ENCODE peak calls at places on chromosomes 2 and 18, in four cellular contexts. S, W, N and M are unnamed samples.

GRCh38 chr2:224716921-224717320 is 756 bp upstream of the CCDC195 start:
- DNase-seq in S (no peak), W (no peak), N (no peak), M (no peak)

GRCh38 chr2:237445611-237446332 is 31.8 kb upstream of the COL6A3 start:
- DNase-seq in S (no peak), W (no peak), N (no peak), M (no peak)

GRCh38 chr2:114727012-114727411 is 284.6 kb downstream of the DPP10 start:
- DNase-seq in S (no peak), W (no peak), N (no peak), M (no peak)

GRCh38 chr18:10215444-10215843 is 239.0 kb upstream of the APCDD1 start:
- DNase-seq in S (no peak), W (no peak), N (no peak), M (no peak)

GRCh38 chr2:105794926-105795574 is 50.3 kb downstream of the NCK2 start:
- DNase-seq in S (no peak), W (no peak), N (no peak), M (no peak)

GRCh38 chr18:13235326-13235937 is 16.9 kb downstream of the LDLRAD4 start:
- DNase-seq in S (no peak), W (no peak), N (no peak), M (no peak)

GRCh38 chr18:13810950-13811485 is 12.9 kb upstream of the MC5R start:
- DNase-seq in S (no peak), W (no peak), N (no peak), M (no peak)

GRCh38 chr2:68412127-68412819 is 47.2 kb downstream of the PLEK start:
- DNase-seq in S (no peak), W (no peak), N (no peak), M (no peak)

GRCh38 chr2:27370816-27371620 is 602 bp downstream of the SNX17 start:
- DNase-seq in S (no peak), W (peak), N (peak), M (no peak)

GRCh38 chr2:237558918-237559645 is 7.3 kb upstream of the PRLH start:
- DNase-seq in S (no peak), W (no peak), N (no peak), M (no peak)

GRCh38 chr2:5932556-5933469 is 240.6 kb downstream of the SOX11 start:
- DNase-seq in S (no peak), W (no peak), N (no peak), M (no peak)

GRCh38 chr2:239722760-239723448 is 302.2 kb downstream of the NDUFA10 start:
- DNase-seq in S (no peak), W (no peak), N (no peak), M (no peak)

GRCh38 chr2:59277656-59278055 is 1036.5 kb upstream of the FANCL start:
- DNase-seq in S (no peak), W (no peak), N (no peak), M (no peak)

GRCh38 chr2:85504434-85505261 is 34.3 kb upstream of the MAT2A start:
- DNase-seq in S (no peak), W (no peak), N (no peak), M (no peak)

GRCh38 chr2:199216253-199216652 is 241.5 kb downstream of the SATB2 start:
- DNase-seq in S (no peak), W (no peak), N (no peak), M (no peak)

GRCh38 chr2:20676353-20677215 is 9.6 kb downstream of the GDF7 start:
- DNase-seq in S (peak), W (peak), N (no peak), M (no peak)

GRCh38 chr2:46967990-46968647 is 52.5 kb upstream of the MCFD2 start:
- DNase-seq in S (no peak), W (no peak), N (peak), M (no peak)

GRCh38 chr2:151071382-151071781 is 190.3 kb downstream of the RBM43 start:
- DNase-seq in S (no peak), W (no peak), N (no peak), M (peak)

GRCh38 chr2:193847140-193847539 is 1652.4 kb upstream of the TMEFF2 start:
- DNase-seq in S (no peak), W (no peak), N (no peak), M (no peak)

GRCh38 chr18:58578835-58579560 is 49.9 kb downstream of the ALPK2 start:
- DNase-seq in S (peak), W (no peak), N (no peak), M (no peak)

GRCh38 chr2:195575879-195576391 is 81.1 kb upstream of the SLC39A10 start:
- DNase-seq in S (peak), W (no peak), N (no peak), M (no peak)

GRCh38 chr18:24995056-24995455 is 356.9 kb downstream of the ZNF521 start:
- DNase-seq in S (no peak), W (no peak), N (no peak), M (no peak)

GRCh38 chr2:71455741-71456569 is 2.6 kb downstream of the DYSF start:
- DNase-seq in S (peak), W (no peak), N (no peak), M (peak)

GRCh38 chr2:183811281-183811680 is 687.0 kb downstream of the NUP35 start:
- DNase-seq in S (no peak), W (no peak), N (no peak), M (no peak)

GRCh38 chr2:45922577-45922988 is 271.1 kb downstream of the PRKCE start:
- DNase-seq in S (no peak), W (no peak), N (no peak), M (no peak)

GRCh38 chr18:39751161-39751560 is 2185.6 kb upstream of the CELF4 start:
- DNase-seq in S (no peak), W (no peak), N (no peak), M (no peak)

GRCh38 chr2:130724455-130724854 is 4.4 kb upstream of the GPR148 start:
- DNase-seq in S (no peak), W (no peak), N (no peak), M (no peak)

GRCh38 chr2:72533767-72534166 is 292.1 kb downstream of the EXOC6B start:
- DNase-seq in S (no peak), W (no peak), N (peak), M (no peak)
- TF ChIP-seq CREM in S (no peak), W (no peak), N (no peak), M (no peak)

GRCh38 chr18:37261246-37261927 is 304.2 kb downstream of the CELF4 start:
- DNase-seq in S (no peak), W (no peak), N (no peak), M (no peak)
- TF ChIP-seq ATF2 in S (no peak), W (no peak), N (no peak), M (no peak)

DNA sequence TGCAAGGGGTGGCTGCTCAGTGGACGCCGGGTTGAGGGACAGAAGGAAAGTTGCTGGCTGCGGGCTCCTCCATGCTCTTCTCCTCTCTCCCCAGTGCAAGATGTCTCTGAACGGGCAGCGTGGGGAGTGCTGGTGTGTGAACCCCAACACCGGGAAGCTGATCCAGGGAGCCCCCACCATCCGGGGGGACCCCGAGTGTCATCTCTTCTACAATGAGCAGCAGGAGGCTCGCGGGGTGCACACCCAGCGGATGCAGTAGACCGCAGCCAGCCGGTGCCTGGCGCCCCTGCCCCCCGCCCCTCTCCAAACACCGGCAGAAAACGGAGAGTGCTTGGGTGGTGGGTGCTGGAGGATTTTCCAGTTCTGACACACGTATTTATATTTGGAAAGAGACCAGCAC is 30.6 kb downstream of the IGFBP2 start:
- DNase-seq in S (no peak), W (no peak), N (no peak), M (no peak)
- TF ChIP-seq CREB1 in S (no peak), W (no peak), N (no peak), M (no peak)

GRCh38 chr2:160329196-160329595 is 129.1 kb upstream of the ITGB6 start:
- DNase-seq in S (peak), W (no peak), N (no peak), M (no peak)

GRCh38 chr2:160334028-160334729 is 134.1 kb upstream of the ITGB6 start:
- DNase-seq in S (no peak), W (no peak), N (no peak), M (no peak)

GRCh38 chr2:160331258-160332025 is 131.4 kb upstream of the ITGB6 start:
- DNase-seq in S (no peak), W (no peak), N (no peak), M (no peak)

GRCh38 chr2:160333324-160334027 is 133.4 kb upstream of the ITGB6 start:
- DNase-seq in S (no peak), W (no peak), N (no peak), M (no peak)

GRCh38 chr2:160332318-160332717 is 132.2 kb upstream of the ITGB6 start:
- DNase-seq in S (no peak), W (no peak), N (no peak), M (no peak)
- TF ChIP-seq CREM in S (no peak), W (no peak), N (no peak), M (no peak)

GRCh38 chr2:96891591-96892333 is 21.9 kb upstream of the SEMA4C start:
- DNase-seq in S (no peak), W (no peak), N (no peak), M (no peak)
- TF ChIP-seq ATF2 in S (no peak), W (no peak), N (no peak), M (no peak)

GRCh38 chr2:174487536-174488162 is 820 bp upstream of the GPR155 start:
- DNase-seq in S (no peak), W (no peak), N (peak), M (no peak)

GRCh38 chr2:174486614-174487535 is at the start of gene GPR155:
- DNase-seq in S (peak), W (peak), N (peak), M (peak)

GRCh38 chr2:174482854-174483253 is 4.0 kb downstream of the GPR155 start:
- DNase-seq in S (no peak), W (no peak), N (no peak), M (no peak)

GRCh38 chr2:174484573-174484972 is 2.3 kb downstream of the GPR155 start:
- DNase-seq in S (no peak), W (no peak), N (no peak), M (no peak)

GRCh38 chr2:174485763-174486613 is 841 bp downstream of the GPR155 start:
- DNase-seq in S (no peak), W (no peak), N (peak), M (peak)
- TF ChIP-seq CREB1 in S (no peak), W (no peak), N (no peak), M (no peak)

DNA sequence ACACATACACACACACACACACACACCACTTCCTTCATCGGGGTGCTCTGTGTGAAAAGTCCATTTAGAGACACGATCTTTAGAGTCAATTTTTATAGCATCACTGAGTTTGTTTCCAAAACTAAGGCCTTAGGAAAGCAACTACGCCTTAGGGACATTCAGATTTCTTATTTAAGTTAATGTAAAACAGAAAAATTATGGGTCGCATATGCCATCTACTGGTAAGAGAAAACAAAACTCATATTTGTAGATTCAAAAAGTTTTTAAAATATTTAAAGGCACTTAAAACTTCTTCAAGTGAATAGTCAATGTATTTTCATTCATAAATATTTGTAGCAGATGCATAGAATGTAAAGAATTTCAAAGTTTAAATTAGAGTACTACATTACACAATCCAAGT is 166.2 kb downstream of the ATAD2B start:
- DNase-seq in S (peak), W (no peak), N (no peak), M (no peak)
- TF ChIP-seq CREM in S (no peak), W (no peak), N (no peak), M (no peak)

GRCh38 chr2:113406114-113406513 is 31.4 kb upstream of the ZNG1B start:
- DNase-seq in S (no peak), W (no peak), N (no peak), M (peak)
- TF ChIP-seq ATF2 in S (no peak), W (no peak), N (no peak), M (no peak)

DNA sequence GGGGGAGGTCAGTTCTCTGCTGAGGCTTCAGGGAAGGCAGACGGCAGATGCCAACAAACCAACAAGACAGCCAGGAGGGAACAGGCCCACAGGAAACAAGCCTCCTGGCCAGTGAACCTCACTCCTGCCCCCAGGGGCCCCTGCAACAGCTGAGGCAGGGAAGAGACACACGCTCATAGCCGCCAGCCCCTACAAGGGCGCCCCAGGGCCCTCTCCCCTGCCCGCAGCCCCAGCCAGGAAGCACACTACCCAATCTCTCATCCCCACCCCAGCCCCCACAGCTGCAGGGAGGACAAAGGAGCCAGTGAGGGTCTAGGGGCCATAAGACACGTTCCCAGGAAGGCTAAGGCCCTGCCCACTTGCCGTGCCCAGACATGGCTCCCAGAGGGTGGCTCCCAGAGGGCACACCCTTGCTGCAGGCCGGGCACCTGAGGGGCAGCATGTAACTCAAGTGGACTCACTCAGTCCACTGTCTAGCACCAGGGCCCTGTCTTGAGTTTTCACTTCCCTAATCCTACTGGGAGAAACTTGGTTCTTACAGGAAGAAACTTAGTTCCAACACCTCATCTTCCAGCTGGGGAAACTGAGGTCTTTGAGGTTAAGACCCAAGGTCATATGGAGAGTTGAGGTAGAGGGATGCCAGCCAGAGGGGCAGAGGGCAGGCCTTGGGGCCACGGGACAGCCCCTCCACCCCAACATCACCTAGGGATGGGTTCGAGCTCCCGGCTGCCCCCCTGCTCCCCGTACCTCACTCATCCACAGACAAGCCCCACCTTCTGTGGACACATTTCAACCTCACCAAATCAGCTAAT is 37.3 kb downstream of the EMX1 start:
- DNase-seq in S (no peak), W (no peak), N (no peak), M (no peak)
- TF ChIP-seq CREB1 in S (no peak), W (no peak), N (no peak), M (no peak)

DNA sequence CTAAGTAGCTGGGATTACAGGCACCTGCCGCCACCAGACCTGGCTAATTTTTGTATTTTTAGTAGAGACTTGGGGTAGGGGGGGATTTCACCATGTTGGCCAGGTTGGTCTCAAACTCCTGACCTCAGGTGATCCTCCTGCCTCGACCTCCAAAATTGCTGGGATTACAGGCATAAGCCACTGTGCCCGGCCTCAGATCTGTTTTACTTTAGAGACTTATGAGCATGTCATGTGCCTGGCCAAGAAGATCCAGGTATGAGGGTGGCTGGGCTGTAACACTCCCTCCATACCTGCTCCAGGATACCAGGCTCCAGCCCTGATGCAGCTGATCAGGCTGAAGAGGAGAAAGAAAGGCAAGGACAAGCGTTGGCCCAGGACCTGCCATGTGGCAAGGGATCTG is 125.0 kb downstream of the LPIN1 start:
- DNase-seq in S (no peak), W (no peak), N (no peak), M (no peak)
- TF ChIP-seq CREM in S (no peak), W (no peak), N (no peak), M (no peak)